ENCODE peak calls at places on chromosomes 5 and 9, in ten cellular contexts. L, C, Z, V, O, S, T, M, Y and H are unnamed samples.

GRCh38 chr5:142929602-142930001 is 159.4 kb downstream of the ARHGAP26 start:
- DNase-seq in L (no peak), C (peak), Z (peak), V (no peak), O (no peak), S (peak), T (no peak), M (no peak), Y (no peak), H (no peak)

GRCh38 chr9:108521063-108521462 is 334.7 kb downstream of the ACTL7B start:
- DNase-seq in L (peak), C (no peak), Z (no peak), V (peak), O (no peak), S (no peak), T (no peak), M (no peak), Y (no peak), H (no peak)

GRCh38 chr5:4230905-4231561 is 635.4 kb downstream of the IRX1 start:
- DNase-seq in L (no peak), C (no peak), Z (no peak), V (no peak), O (peak), S (no peak), T (no peak), M (no peak), Y (no peak), H (no peak)

GRCh38 chr9:35923927-35924763 is 14.9 kb downstream of the SPAAR start:
- DNase-seq in L (peak), C (no peak), Z (no peak), V (peak), O (peak), S (no peak), T (no peak), M (peak), Y (no peak), H (no peak)

GRCh38 chr9:116924462-116925110 is 237.5 kb downstream of the TRIM32 start:
- DNase-seq in L (no peak), C (no peak), Z (no peak), V (no peak), O (no peak), S (no peak), T (no peak), M (no peak), Y (no peak), H (no peak)

GRCh38 chr5:153066281-153066680 is 424.2 kb upstream of the GRIA1 start:
- DNase-seq in L (no peak), C (no peak), Z (no peak), V (no peak), O (no peak), S (no peak), T (no peak), M (no peak), Y (no peak), H (no peak)

GRCh38 chr5:86884608-86885007 is 266.9 kb downstream of the COX7C start:
- DNase-seq in L (no peak), C (no peak), Z (no peak), V (no peak), O (no peak), S (no peak), T (no peak), M (no peak), Y (no peak), H (no peak)

GRCh38 chr9:122226758-122227575 is 1.8 kb downstream of the LHX6 start:
- DNase-seq in L (no peak), C (no peak), Z (no peak), V (no peak), O (no peak), S (no peak), T (no peak), M (no peak), Y (no peak), H (no peak)

GRCh38 chr5:164326219-164326618 is 820.8 kb downstream of the MAT2B start:
- DNase-seq in L (no peak), C (no peak), Z (no peak), V (no peak), O (no peak), S (no peak), T (no peak), M (no peak), Y (no peak), H (no peak)

GRCh38 chr9:84843175-84843824 is 173.8 kb downstream of the NTRK2 start:
- DNase-seq in L (no peak), C (no peak), Z (peak), V (no peak), O (no peak), S (no peak), T (no peak), M (no peak), Y (no peak), H (no peak)

GRCh38 chr5:1792842-1793266 is 6.8 kb downstream of the MRPL36 start:
- DNase-seq in L (peak), C (peak), Z (peak), V (peak), O (no peak), S (peak), T (no peak), M (no peak), Y (peak), H (no peak)

GRCh38 chr5:37836173-37837100 is 3.4 kb downstream of the GDNF start:
- DNase-seq in L (no peak), C (no peak), Z (no peak), V (peak), O (no peak), S (no peak), T (no peak), M (no peak), Y (peak), H (no peak)

GRCh38 chr5:150295172-150295611 is 5.6 kb upstream of the CAMK2A start:
- DNase-seq in L (peak), C (no peak), Z (peak), V (peak), O (peak), S (no peak), T (no peak), M (no peak), Y (no peak), H (peak)

GRCh38 chr9:5231212-5231611 is at the start of gene INSL4:
- DNase-seq in L (no peak), C (no peak), Z (no peak), V (no peak), O (no peak), S (no peak), T (no peak), M (peak), Y (no peak), H (no peak)